ENCODE peak calls at places on chromosomes 11 and 22, in eight cellular contexts. W, L, K, B, M, G, T and A are unnamed samples.

GRCh38 chr22:43528601-43529360 is 117.0 kb downstream of the MPPED1 start:
- DNase-seq in T (no peak), W (no peak), B (no peak), L (no peak), K (no peak), M (no peak), G (no peak), A (no peak)

GRCh38 chr11:394034-394857 is at the start of gene PKP3:
- DNase-seq in W (no peak), T (peak), M (peak), L (peak), K (peak), B (peak), G (peak), A (no peak)

GRCh38 chr11:3144296-3145205 is 20.6 kb downstream of the OSBPL5 start:
- DNase-seq in M (no peak), K (no peak), L (no peak), B (no peak), G (no peak), W (no peak), T (no peak), A (no peak)

GRCh38 chr11:31325162-31325561 is 44.4 kb downstream of the DCDC1 start:
- DNase-seq in B (peak), K (peak), W (no peak), T (no peak), L (peak), G (peak), M (peak), A (no peak)

GRCh38 chr11:78212586-78213371 is 24.1 kb downstream of the USP35 start:
- DNase-seq in K (no peak), G (no peak), W (no peak), T (no peak), B (no peak), L (peak), M (peak), A (peak)

GRCh38 chr11:60281482-60281881 is 1.0 kb downstream of the MS4A4A start:
- DNase-seq in B (no peak), K (no peak), L (no peak), W (no peak), T (no peak), M (no peak), G (no peak), A (no peak)

GRCh38 chr11:830295-831131 is 2.2 kb upstream of the CD151 start:
- DNase-seq in T (peak), L (peak), M (peak), G (no peak), B (no peak), K (peak), W (peak), A (peak)

GRCh38 chr11:2448661-2449547 is 4.1 kb downstream of the KCNQ1 start:
- DNase-seq in T (no peak), G (no peak), W (no peak), K (no peak), M (no peak), L (no peak), B (no peak), A (no peak)

GRCh38 chr11:117941163-117941707 is 12.0 kb upstream of the TMPRSS13 start:
- DNase-seq in W (no peak), G (no peak), M (no peak), B (peak), T (peak), K (peak), L (no peak), A (no peak)

GRCh38 chr11:71321433-71322191 is 69.2 kb upstream of the SHANK2 start:
- DNase-seq in W (no peak), L (no peak), T (no peak), B (no peak), M (no peak), K (no peak), G (no peak), A (no peak)

GRCh38 chr11:64585150-64585549 is 5.9 kb upstream of the SLC22A12 start:
- DNase-seq in B (no peak), M (no peak), G (no peak), L (no peak), K (no peak), W (no peak), T (no peak), A (no peak)

GRCh38 chr11:134819026-134819425 is 407.0 kb upstream of the B3GAT1 start:
- DNase-seq in G (no peak), B (no peak), K (no peak), W (peak), M (no peak), T (no peak), L (no peak), A (no peak)

GRCh38 chr22:42930810-42931420 is 73.8 kb upstream of the ARFGAP3 start:
- DNase-seq in M (no peak), K (peak), T (no peak), G (peak), L (no peak), W (no peak), B (no peak), A (no peak)

GRCh38 chr11:526192-526591 is 9.2 kb downstream of the HRAS start:
- DNase-seq in T (no peak), L (no peak), W (no peak), M (no peak), G (no peak), K (no peak), B (no peak), A (no peak)

GRCh38 chr11:108019870-108020540 is 11.3 kb downstream of the CUL5 start:
- DNase-seq in T (no peak), L (peak), K (peak), M (peak), W (no peak), B (no peak), G (no peak), A (no peak)

GRCh38 chr22:36027960-36028645 is 521 bp downstream of the RBFOX2 start:
- DNase-seq in W (peak), K (no peak), T (no peak), G (no peak), B (no peak), L (no peak), M (no peak), A (no peak)

GRCh38 chr11:131460931-131461330 is 90.5 kb downstream of the NTM start:
- DNase-seq in T (no peak), W (no peak), L (no peak), K (no peak), M (no peak), B (no peak), G (no peak), A (no peak)

GRCh38 chr11:73227571-73228211 is 9.6 kb downstream of the P2RY2 start:
- DNase-seq in T (peak), G (no peak), L (no peak), B (no peak), K (peak), W (no peak), M (no peak), A (no peak)

GRCh38 chr11:12184696-12185095 is 74.3 kb downstream of the MICAL2 start:
- DNase-seq in M (no peak), K (no peak), W (no peak), B (no peak), T (no peak), L (no peak), G (no peak), A (no peak)

GRCh38 chr11:118596226-118596625 is 11.2 kb upstream of the PHLDB1 start:
- DNase-seq in W (no peak), L (no peak), G (no peak), B (no peak), K (no peak), M (no peak), T (no peak), A (no peak)

GRCh38 chr11:85530596-85530995 is 96.5 kb downstream of the DLG2 start:
- DNase-seq in T (no peak), W (no peak), G (no peak), K (no peak), L (no peak), M (no peak), B (no peak), A (no peak)

GRCh38 chr11:95230054-95231034 is 658 bp downstream of the SESN3 start:
- DNase-seq in T (no peak), K (peak), B (no peak), G (no peak), L (peak), W (peak), M (peak), A (peak)

GRCh38 chr11:128590587-128590986 is 3.2 kb upstream of the ETS1 start:
- DNase-seq in K (no peak), G (no peak), L (no peak), T (no peak), M (no peak), W (no peak), B (no peak), A (no peak)

GRCh38 chr11:19093976-19094375 is 23.0 kb upstream of the ZDHHC13 start:
- DNase-seq in T (no peak), W (no peak), G (no peak), B (no peak), M (peak), K (peak), L (no peak), A (no peak)

GRCh38 chr11:10638285-10638684 is 55.3 kb downstream of the IRAG1 start:
- DNase-seq in G (no peak), T (no peak), K (no peak), M (peak), L (peak), B (no peak), W (no peak), A (no peak)

GRCh38 chr22:22156348-22156715 is 88.3 kb upstream of the VPREB1 start:
- DNase-seq in T (no peak), G (no peak), W (no peak), M (no peak), K (no peak), L (no peak), B (no peak), A (no peak)

GRCh38 chr11:62689421-62690183 is at the start of gene LRRN4CL:
- DNase-seq in T (peak), L (peak), K (peak), G (no peak), W (no peak), M (peak), B (no peak), A (no peak)

GRCh38 chr11:126712017-126712625 is 288.4 kb downstream of the KIRREL3 start:
- DNase-seq in W (no peak), M (no peak), B (no peak), T (no peak), L (no peak), K (no peak), G (no peak), A (peak)

GRCh38 chr22:37636186-37636948 is 3.1 kb upstream of the SH3BP1 start:
- DNase-seq in W (no peak), M (peak), L (peak), G (no peak), K (no peak), B (no peak), T (peak), A (no peak)

GRCh38 chr11:6022954-6023353 is 7.6 kb downstream of the OR56A1 start:
- DNase-seq in K (peak), T (no peak), G (peak), W (peak), L (peak), M (peak), B (no peak), A (no peak)

GRCh38 chr22:25656724-25657123 is 85.3 kb upstream of the MYO18B start:
- DNase-seq in W (no peak), G (no peak), L (no peak), B (no peak), T (no peak), K (no peak), M (no peak), A (no peak)

GRCh38 chr11:110131386-110132123 is 38.4 kb downstream of the ZC3H12C start:
- DNase-seq in M (no peak), B (peak), T (no peak), G (no peak), L (no peak), K (peak), W (no peak), A (peak)

GRCh38 chr11:15901790-15902189 is 454.6 kb downstream of the SOX6 start:
- DNase-seq in L (no peak), B (no peak), G (peak), K (no peak), W (no peak), M (no peak), T (peak), A (no peak)

GRCh38 chr11:111361082-111361801 is 17.8 kb downstream of the POU2AF1 start:
- DNase-seq in M (no peak), B (no peak), G (no peak), L (no peak), W (no peak), K (peak), T (no peak), A (no peak)

GRCh38 chr22:45429424-45429823 is 15.9 kb downstream of the RIBC2 start:
- DNase-seq in L (no peak), W (no peak), M (no peak), T (no peak), G (no peak), K (no peak), B (no peak), A (no peak)

GRCh38 chr11:103532133-103532788 is 423.0 kb downstream of the DYNC2H1 start:
- DNase-seq in W (no peak), T (no peak), K (peak), G (peak), M (peak), B (no peak), L (peak), A (no peak)

GRCh38 chr11:78234006-78234405 is 45.3 kb downstream of the USP35 start:
- DNase-seq in G (no peak), T (no peak), K (no peak), B (no peak), M (no peak), W (no peak), L (no peak), A (no peak)

GRCh38 chr11:58726594-58727414 is 4.9 kb downstream of the GLYAT start:
- DNase-seq in L (no peak), K (no peak), T (no peak), W (no peak), G (no peak), B (no peak), M (no peak), A (peak)

GRCh38 chr11:125995313-125995712 is 49.5 kb downstream of the VSIG10L2 start:
- DNase-seq in B (no peak), K (no peak), M (no peak), G (no peak), T (no peak), W (no peak), L (no peak), A (no peak)

GRCh38 chr22:49404020-49404419 is 423.7 kb downstream of the BRD1 start:
- DNase-seq in T (peak), G (no peak), L (no peak), W (no peak), K (no peak), M (no peak), B (no peak), A (no peak)

DNA sequence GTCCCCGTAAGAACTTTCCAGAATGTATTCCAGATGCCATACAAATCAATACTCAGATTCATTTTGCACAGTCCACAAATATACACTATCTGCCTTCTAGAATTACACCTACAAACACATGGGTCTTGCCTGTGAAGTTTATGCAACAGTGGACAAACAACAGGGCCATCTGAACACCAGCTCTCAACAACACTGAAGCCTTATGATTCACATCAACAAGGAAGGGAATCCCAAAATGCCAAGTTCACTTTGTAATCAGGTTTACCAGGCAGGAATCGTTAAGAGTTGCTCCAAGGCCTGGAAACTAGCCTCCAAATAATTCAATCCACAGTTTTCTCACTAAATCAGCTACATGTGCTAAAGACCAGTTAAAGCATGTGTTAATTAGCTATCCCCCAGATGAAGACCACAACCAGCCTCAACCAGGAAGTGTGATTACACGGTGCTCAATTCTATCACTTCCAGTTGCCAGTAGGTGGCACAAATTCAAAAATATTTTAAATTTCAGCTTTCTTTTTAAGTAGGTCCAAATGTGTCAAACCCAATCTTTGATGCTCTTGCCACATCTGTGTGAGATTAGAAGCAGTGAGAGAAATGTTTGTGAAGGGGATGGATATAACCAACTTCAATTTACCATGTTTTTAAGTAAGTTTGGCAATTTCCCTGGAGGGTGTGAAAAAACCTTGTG is 139.1 kb upstream of the BDNF start:
- DNase-seq in G (peak), K (peak), L (peak), T (no peak), M (peak), W (no peak), B (no peak), A (no peak)
- TF ChIP-seq CTCF in G (peak), K (peak), L (peak), T (no peak), M (peak), W (peak), B (peak), A (peak)

DNA sequence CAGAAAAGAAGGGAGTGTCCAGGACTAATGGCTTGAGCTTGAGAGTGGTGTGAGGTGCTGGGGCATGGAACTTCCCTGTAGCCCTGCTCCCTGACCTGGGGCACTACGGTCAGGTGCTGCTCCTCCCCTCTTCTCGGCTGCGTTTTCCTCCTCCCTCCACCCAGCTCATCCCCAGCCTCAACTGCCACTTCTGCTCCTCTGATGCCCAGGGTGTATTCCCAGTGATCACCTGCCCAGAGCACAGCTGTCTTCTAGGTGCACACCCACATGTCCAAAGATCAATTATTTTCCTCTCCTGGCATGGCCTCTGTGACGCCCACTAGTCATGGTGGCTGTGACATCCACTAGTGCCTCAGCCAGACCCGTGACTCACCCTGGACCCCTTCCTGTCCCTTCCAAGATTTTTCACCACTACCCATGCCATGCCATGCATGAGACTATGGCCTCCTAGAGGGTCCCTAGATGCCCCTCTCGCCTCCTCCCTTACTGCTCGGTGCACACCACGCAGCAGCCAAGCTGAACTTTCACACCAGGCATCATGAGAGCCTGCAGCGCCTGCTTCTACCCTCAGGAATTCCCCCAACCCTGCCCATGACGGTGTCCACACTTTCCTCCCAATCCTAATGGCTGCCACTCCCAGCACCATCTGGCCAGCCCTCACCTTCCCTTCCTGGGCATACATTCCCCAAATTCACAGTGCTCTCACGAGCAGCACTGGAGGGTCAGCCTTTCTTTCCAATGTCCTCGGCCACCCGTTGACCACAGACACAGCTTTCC is 1.9 kb downstream of the P2RX6 start:
- DNase-seq in M (no peak), L (no peak), K (no peak), B (no peak), W (no peak), T (no peak), G (no peak), A (no peak)
- H3K4me3 ChIP-seq in M (no peak), L (no peak), K (no peak), B (no peak), W (no peak), T (no peak), G (no peak), A (no peak)

GRCh38 chr11:61378713-61379313 is 13.6 kb upstream of the TMEM216 start:
- DNase-seq in L (peak), T (no peak), K (peak), G (peak), W (no peak), M (peak), B (peak), A (no peak)

GRCh38 chr11:61390161-61390560 is 2.2 kb upstream of the TMEM216 start:
- DNase-seq in K (no peak), L (peak), B (no peak), G (no peak), M (no peak), T (no peak), W (no peak), A (no peak)

GRCh38 chr11:61380914-61381313 is 11.5 kb upstream of the TMEM216 start:
- DNase-seq in T (no peak), W (no peak), L (no peak), B (no peak), K (no peak), M (no peak), G (no peak), A (no peak)

DNA sequence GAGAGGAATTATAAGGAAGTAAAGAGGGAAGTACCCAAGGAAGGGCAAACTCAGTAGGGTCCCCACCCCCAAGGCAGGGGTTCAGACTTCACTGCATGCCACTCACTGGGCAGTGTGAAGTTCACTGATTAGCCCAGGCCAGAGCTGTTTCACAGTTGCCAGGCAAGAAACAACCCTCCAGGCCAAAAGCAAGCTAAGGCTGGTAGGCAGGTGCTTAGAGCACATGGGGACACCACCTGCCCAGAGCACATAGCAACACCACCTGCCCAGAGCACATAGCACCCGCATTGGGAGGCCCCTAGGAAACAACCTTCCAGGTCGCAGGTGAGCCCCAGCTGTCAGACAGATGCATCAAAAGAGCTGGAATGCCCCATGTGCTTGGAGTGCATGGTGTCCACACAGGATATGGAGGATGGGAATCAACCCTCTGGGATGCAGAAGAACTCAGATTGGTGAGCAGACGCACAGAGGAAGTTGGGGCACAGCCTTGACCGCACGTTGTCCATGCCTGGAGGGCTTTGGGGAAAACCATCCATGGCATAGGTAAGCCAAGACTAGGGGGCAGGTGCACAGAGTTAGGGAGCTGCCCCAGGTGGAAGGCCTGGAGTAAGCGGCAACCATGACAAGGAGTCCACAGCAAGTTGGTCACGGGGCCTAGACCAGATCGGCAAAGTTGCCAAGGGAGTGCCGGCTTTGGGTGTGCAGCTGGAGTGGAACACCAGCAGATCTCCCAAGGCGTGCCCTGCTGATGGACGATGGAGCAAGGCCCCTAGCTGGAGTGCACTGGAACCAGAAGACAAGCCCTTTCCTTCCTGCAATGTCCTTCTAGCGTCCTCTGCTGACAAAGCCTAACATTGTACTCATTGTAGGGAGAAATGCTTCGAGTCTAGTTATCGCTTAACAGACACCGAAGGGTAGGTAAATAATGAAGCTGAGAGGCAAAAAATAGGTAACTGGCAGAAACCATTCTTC is 7.8 kb upstream of the TMEM216 start:
- DNase-seq in L (peak), B (no peak), G (peak), T (no peak), W (peak), M (peak), K (peak), A (peak)
- TF ChIP-seq CTCF in L (peak), B (peak), G (peak), T (no peak), W (peak), M (peak), K (peak), A (peak)

DNA sequence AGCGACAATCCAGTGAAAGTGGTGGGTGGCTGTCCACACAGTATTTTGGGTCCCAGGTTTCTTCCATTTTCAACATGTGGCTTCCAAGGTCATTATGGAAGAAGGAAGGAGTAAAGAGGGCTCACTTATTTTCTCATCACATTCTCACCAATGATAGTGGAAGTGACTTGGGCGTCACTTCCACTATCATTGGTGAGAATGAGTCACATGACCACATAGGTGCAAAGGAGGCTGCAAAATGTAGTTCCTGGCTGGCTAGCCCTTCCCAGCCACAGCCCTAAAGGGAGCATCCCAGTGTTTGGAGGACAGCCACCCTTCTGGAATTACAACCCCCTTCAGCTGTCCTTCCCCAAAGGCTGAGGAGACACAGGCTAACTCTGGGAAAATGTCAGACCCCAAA is 95.6 kb downstream of the TSPAN18 start:
- DNase-seq in W (no peak), M (no peak), G (no peak), K (no peak), T (no peak), B (no peak), L (no peak), A (no peak)
- H3K4me3 ChIP-seq in W (no peak), M (no peak), G (no peak), K (no peak), T (no peak), B (no peak), L (no peak), A (no peak)